ENCODE peak calls at places on chromosomes 4 and X, in eight cellular contexts. D, K, W, T, P, E, L and B are unnamed samples.

GRCh38 chr4:78293348-78293747 is 236.2 kb downstream of the FRAS1 start:
- DNase-seq in D (peak), K (no peak), W (no peak), T (no peak), P (no peak), E (no peak), L (no peak), B (no peak)

GRCh38 chrX:68443155-68443868 is 10.0 kb upstream of the OPHN1 start:
- DNase-seq in D (peak), K (no peak), W (no peak), T (peak), P (no peak), E (no peak), L (no peak), B (no peak)

GRCh38 chrX:98405376-98405775 is 1521.7 kb downstream of the RPA4 start:
- DNase-seq in D (no peak), K (no peak), W (no peak), T (no peak), P (no peak), E (no peak), L (no peak), B (no peak)

GRCh38 chr4:122584517-122584916 is 36.3 kb downstream of the IL21 start:
- DNase-seq in D (peak), K (no peak), W (no peak), T (no peak), P (no peak), E (no peak), L (no peak), B (no peak)

GRCh38 chr4:117771647-117772337 is 262.5 kb upstream of the NDST3 start:
- DNase-seq in D (no peak), K (peak), W (no peak), T (no peak), P (no peak), E (no peak), L (no peak), B (no peak)

GRCh38 chrX:100341111-100341510 is 69.0 kb downstream of the PCDH19 start:
- DNase-seq in D (no peak), K (no peak), W (no peak), T (no peak), P (no peak), E (no peak), L (no peak), B (no peak)

GRCh38 chr4:37675587-37676290 is 10.4 kb downstream of the RELL1 start:
- DNase-seq in D (no peak), K (no peak), W (no peak), T (no peak), P (no peak), E (peak), L (no peak), B (peak)

GRCh38 chr4:74037076-74037475 is 1.4 kb downstream of the CXCL3 start:
- DNase-seq in D (no peak), K (no peak), W (peak), T (no peak), P (no peak), E (no peak), L (no peak), B (no peak)

DNA sequence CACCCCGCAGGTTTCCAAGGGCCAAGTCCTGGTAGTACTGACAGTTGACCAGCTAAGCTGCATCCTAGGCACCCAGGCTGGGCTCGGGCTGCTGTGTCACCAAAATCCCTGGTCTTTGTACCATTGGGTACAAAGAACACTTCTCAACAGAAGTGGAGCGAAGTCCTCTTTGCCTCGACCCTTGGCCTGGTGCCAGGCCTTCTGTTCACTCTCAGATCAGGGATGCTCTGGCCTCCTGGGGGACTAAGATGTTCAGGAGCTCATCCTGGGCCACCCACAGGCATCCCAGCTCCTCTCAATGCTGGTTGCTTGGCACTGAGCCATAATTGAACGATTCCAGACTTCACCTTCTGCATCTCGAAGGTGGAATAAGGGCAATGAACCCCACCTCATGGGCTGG is 13.8 kb upstream of the SLC2A9 start:
- DNase-seq in D (no peak), K (no peak), W (no peak), T (no peak), P (no peak), E (peak), L (no peak), B (no peak)
- TF ChIP-seq CTCF in D (no peak), K (no peak), W (no peak), T (no peak), P (no peak), E (no peak), L (no peak), B (no peak)

GRCh38 chr4:113293673-113294072 is 244.2 kb downstream of the ANK2 start:
- DNase-seq in D (peak), K (no peak), W (no peak), T (no peak), P (no peak), E (no peak), L (no peak), B (no peak)

GRCh38 chr4:113293043-113293560 is 243.6 kb downstream of the ANK2 start:
- DNase-seq in D (peak), K (no peak), W (no peak), T (no peak), P (no peak), E (peak), L (no peak), B (no peak)

GRCh38 chr4:113290666-113291065 is 241.2 kb downstream of the ANK2 start:
- DNase-seq in D (no peak), K (no peak), W (no peak), T (no peak), P (no peak), E (no peak), L (no peak), B (no peak)

GRCh38 chr4:113292371-113293042 is 243.1 kb downstream of the ANK2 start:
- DNase-seq in D (peak), K (peak), W (no peak), T (no peak), P (peak), E (peak), L (no peak), B (no peak)

DNA sequence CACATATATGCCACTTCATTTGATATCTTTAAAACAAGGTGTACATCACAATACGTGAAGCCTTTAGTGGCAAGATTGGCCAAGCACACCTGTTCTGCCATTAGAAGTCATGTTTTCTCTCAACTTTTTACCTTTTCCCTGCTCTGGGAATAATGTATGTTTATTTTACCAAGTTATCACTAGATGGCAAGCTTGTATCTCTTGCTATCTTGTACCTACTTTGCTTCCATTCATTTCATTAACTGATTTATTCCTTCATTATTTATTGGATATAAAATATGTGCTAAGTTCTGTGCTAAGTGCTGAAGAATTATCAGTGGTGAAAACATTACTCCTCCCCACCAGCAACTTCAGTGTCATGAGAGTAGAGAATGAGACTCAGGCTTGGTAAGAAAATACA is 245.5 kb downstream of the ANK2 start:
- DNase-seq in D (no peak), K (no peak), W (no peak), T (no peak), P (no peak), E (no peak), L (no peak), B (no peak)
- TF ChIP-seq CTCF in D (no peak), K (no peak), W (no peak), T (no peak), P (no peak), E (no peak), L (no peak), B (no peak)

GRCh38 chrX:13491061-13491460 is 78.3 kb upstream of the EGFL6 start:
- DNase-seq in D (no peak), K (no peak), W (no peak), T (no peak), P (no peak), E (no peak), L (no peak), B (no peak)

GRCh38 chrX:13494562-13494961 is 74.8 kb upstream of the EGFL6 start:
- DNase-seq in D (no peak), K (no peak), W (no peak), T (no peak), P (no peak), E (no peak), L (no peak), B (no peak)

GRCh38 chrX:13489451-13489850 is 80.0 kb upstream of the EGFL6 start:
- DNase-seq in D (peak), K (no peak), W (peak), T (peak), P (peak), E (peak), L (peak), B (no peak)

GRCh38 chrX:13493659-13494058 is 75.7 kb upstream of the EGFL6 start:
- DNase-seq in D (no peak), K (no peak), W (no peak), T (no peak), P (no peak), E (no peak), L (no peak), B (no peak)

DNA sequence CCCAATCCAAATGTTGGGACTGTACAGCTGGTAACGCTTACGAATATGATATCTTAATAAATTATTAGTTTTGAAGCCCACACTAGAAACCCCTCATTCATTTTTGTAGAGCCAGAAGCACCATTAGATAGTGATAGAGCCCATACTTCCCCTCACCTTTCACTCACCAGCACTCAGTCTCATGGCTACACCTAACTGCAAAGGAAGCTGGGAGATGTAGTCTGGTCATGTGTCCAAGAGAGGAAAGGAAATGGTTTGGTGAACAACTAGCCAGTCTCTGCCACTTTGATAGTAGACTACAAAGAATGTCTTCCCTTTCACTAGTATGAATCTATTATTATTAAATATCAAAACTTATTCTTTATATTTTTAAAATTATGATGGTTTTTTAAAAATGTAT is 77.1 kb upstream of the EGFL6 start:
- DNase-seq in D (no peak), K (no peak), W (peak), T (no peak), P (no peak), E (no peak), L (no peak), B (no peak)
- TF ChIP-seq CTCF in D (no peak), K (no peak), W (no peak), T (no peak), P (no peak), E (no peak), L (no peak), B (no peak)

GRCh38 chr4:168995537-168996295 is 14.3 kb downstream of the CBR4 start:
- DNase-seq in D (peak), K (no peak), W (no peak), T (no peak), P (no peak), E (no peak), L (no peak), B (no peak)
- TF ChIP-seq CTCF in D (peak), K (no peak), W (no peak), T (no peak), P (no peak), E (peak), L (peak), B (no peak)

DNA sequence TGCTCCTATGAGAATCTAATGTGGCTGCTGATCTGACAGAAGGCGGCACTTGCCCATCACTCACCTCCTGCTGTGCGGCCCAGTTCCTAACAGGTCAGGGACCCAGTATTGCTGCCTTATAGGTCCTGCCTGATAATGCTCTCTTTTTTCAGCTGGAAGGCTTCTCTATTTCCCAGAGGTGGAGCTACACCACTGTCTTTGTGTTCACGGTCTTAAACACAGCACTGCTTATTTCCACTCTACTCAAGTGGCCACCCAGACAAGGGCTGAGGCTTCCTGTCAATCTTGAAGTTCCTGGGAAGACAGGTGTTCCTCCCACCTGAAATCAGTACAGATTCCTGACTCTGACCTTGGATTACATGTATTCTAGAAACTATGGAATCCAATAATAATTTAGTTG is 270.6 kb downstream of the NR3C2 start:
- DNase-seq in D (no peak), K (no peak), W (no peak), T (no peak), P (no peak), E (no peak), L (no peak), B (no peak)
- TF ChIP-seq CTCF in D (no peak), K (no peak), W (no peak), T (no peak), P (no peak), E (peak), L (no peak), B (no peak)

GRCh38 chrX:25968920-25969319 is 169.2 kb upstream of the MAGEB18 start:
- DNase-seq in D (peak), K (peak), W (peak), T (no peak), P (peak), E (no peak), L (no peak), B (no peak)
- TF ChIP-seq CTCF in D (peak), K (peak), W (peak), T (no peak), P (no peak), E (no peak), L (peak), B (no peak)

GRCh38 chrX:40663880-40664630 is 16.7 kb upstream of the CXorf38 start:
- DNase-seq in D (peak), K (peak), W (peak), T (no peak), P (peak), E (no peak), L (no peak), B (no peak)
- TF ChIP-seq CTCF in D (peak), K (no peak), W (peak), T (peak), P (no peak), E (peak), L (peak), B (no peak)

GRCh38 chr4:25991296-25991695 is 77.3 kb downstream of the SMIM20 start:
- DNase-seq in D (no peak), K (no peak), W (no peak), T (no peak), P (no peak), E (no peak), L (no peak), B (no peak)

DNA sequence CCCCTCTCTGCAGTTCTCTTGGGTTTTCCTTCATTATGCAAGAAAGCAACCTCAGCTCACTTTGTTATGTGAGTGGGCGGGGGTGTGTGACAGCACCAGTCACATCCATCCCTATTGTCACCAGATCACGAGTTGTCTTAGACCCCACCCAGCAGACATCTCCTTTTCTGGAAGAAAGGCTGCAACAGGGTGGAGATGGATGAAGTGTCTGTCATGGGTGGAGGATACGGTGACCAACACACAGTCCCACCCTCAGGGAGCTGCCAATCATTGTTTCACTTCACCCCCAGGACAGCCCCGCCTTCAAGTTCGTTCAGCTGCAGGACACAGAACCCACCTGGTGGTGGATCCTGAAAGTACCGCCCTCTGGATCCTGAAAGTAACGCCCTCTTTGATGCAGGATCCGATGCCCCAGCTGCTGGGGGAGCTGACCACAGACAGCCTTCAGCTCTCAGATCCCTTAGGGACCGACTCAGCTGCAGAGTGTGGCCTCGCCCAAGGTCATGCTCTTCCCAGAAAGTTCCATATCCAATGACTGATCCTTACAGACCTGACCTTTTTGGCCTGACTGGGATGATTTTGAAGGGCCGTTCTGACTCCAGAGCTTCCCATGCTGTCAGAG is 79.7 kb downstream of the SMIM20 start:
- DNase-seq in D (peak), K (peak), W (peak), T (no peak), P (no peak), E (peak), L (no peak), B (no peak)
- TF ChIP-seq CTCF in D (peak), K (peak), W (peak), T (no peak), P (no peak), E (no peak), L (peak), B (no peak)

GRCh38 chr4:6782147-6782845 is at the start of gene KIAA0232:
- DNase-seq in D (peak), K (peak), W (peak), T (peak), P (peak), E (peak), L (peak), B (peak)

GRCh38 chr4:6782846-6783110 is 251 bp downstream of the KIAA0232 start:
- DNase-seq in D (no peak), K (no peak), W (no peak), T (no peak), P (no peak), E (no peak), L (no peak), B (no peak)

GRCh38 chr4:6781561-6781960 is 966 bp upstream of the KIAA0232 start:
- DNase-seq in D (no peak), K (no peak), W (no peak), T (no peak), P (no peak), E (peak), L (no peak), B (no peak)

GRCh38 chr4:6785572-6785925 is 3.0 kb downstream of the KIAA0232 start:
- DNase-seq in D (no peak), K (no peak), W (peak), T (no peak), P (peak), E (peak), L (no peak), B (no peak)

GRCh38 chr4:6783111-6783981 is 819 bp downstream of the KIAA0232 start:
- DNase-seq in D (peak), K (peak), W (peak), T (peak), P (peak), E (peak), L (peak), B (peak)
- TF ChIP-seq CTCF in D (no peak), K (no peak), W (peak), T (peak), P (no peak), E (no peak), L (no peak), B (no peak)